ENCODE peak calls at places on chromosome 12, in ten cellular contexts. R is uterus; G is NCI-H146; J is fibroblast of pulmonary artery; Q is activated naive CD4-positive, alpha-beta T cell; B is brain microvascular endothelial cell; L is effector memory CD8-positive, alpha-beta T cell; X is hepatocyte; Y is dorsolateral prefrontal cortex; F is naive B cell. W is an unnamed sample.

GRCh38 chr12:47616440-47616839 is 89.4 kb downstream of the RPAP3 start:
- DNase-seq in R (no peak), G (no peak), J (peak; percentile 13), Q (no peak), B (no peak), L (no peak), X (no peak), Y (no peak), F (no peak), W (no peak)

GRCh38 chr12:10082057-10082874 is 16.5 kb downstream of the CLEC1A start:
- DNase-seq in R (no peak), G (peak; percentile 14), J (no peak), Q (no peak), B (no peak), L (no peak), X (no peak), Y (no peak), F (no peak), W (no peak)

GRCh38 chr12:121017966-121018491 is 1.7 kb upstream of the C12orf43 start:
- DNase-seq in R (no peak), G (no peak), J (no peak), Q (no peak), B (no peak), L (no peak), X (no peak), Y (no peak), F (no peak), W (no peak)

GRCh38 chr12:68565391-68565903 is 45.3 kb upstream of the RAP1B start:
- DNase-seq in R (no peak), G (no peak), J (peak; percentile 64), Q (no peak), B (peak; percentile 75), L (no peak), X (peak; percentile 44), Y (no peak), F (no peak), W (peak; percentile 18)

GRCh38 chr12:107448198-107448597 is 237.4 kb upstream of the PWP1 start:
- DNase-seq in R (no peak), G (peak; percentile 32), J (peak; percentile 16), Q (no peak), B (peak; percentile 18), L (no peak), X (no peak), Y (no peak), F (no peak), W (peak; percentile 23)

GRCh38 chr12:127175361-127175760 is 1091.6 kb upstream of the TMEM132C start:
- DNase-seq in R (no peak), G (no peak), J (no peak), Q (no peak), B (no peak), L (no peak), X (no peak), Y (no peak), F (no peak), W (no peak)

GRCh38 chr12:4526923-4527546 is 11.7 kb upstream of the RAD51AP1 start:
- DNase-seq in R (no peak), G (no peak), J (peak; percentile 39), Q (no peak), B (no peak), L (no peak), X (no peak), Y (no peak), F (no peak), W (peak; percentile 17)

GRCh38 chr12:12719496-12719895 is 2.3 kb downstream of the CDKN1B start:
- DNase-seq in R (no peak), G (no peak), J (no peak), Q (no peak), B (no peak), L (no peak), X (no peak), Y (no peak), F (peak; percentile 35), W (no peak)

GRCh38 chr12:100827901-100828520 is 33.4 kb downstream of the ANO4 start:
- DNase-seq in R (no peak), G (peak; percentile 72), J (peak; percentile 72), Q (no peak), B (no peak), L (no peak), X (peak; percentile 49), Y (no peak), F (no peak), W (peak; percentile 67)

GRCh38 chr12:11059041-11059440 is 3.1 kb downstream of the TAS2R46 start:
- DNase-seq in R (no peak), G (no peak), J (no peak), Q (no peak), B (no peak), L (no peak), X (no peak), Y (no peak), F (no peak), W (no peak)

GRCh38 chr12:47820631-47821345 is 1.1 kb upstream of the HDAC7 start:
- DNase-seq in R (peak; percentile 88), G (peak; percentile 11), J (peak; percentile 98), Q (no peak), B (peak; percentile 95), L (no peak), X (peak; percentile 92), Y (no peak), F (no peak), W (peak; percentile 94)

GRCh38 chr12:47964102-47964723 is 817 bp downstream of the TMEM106C start:
- DNase-seq in R (no peak), G (peak; percentile 53), J (no peak), Q (no peak), B (no peak), L (no peak), X (peak; percentile 46), Y (no peak), F (no peak), W (peak; percentile 32)

GRCh38 chr12:52763991-52764390 is 13.2 kb downstream of the KRT76 start:
- DNase-seq in R (no peak), G (no peak), J (no peak), Q (no peak), B (no peak), L (no peak), X (no peak), Y (no peak), F (no peak), W (no peak)

GRCh38 chr12:79634957-79635471 is 55.8 kb downstream of the PAWR start:
- DNase-seq in R (no peak), G (no peak), J (peak; percentile 16), Q (no peak), B (peak; percentile 19), L (no peak), X (no peak), Y (no peak), F (no peak), W (peak; percentile 48)

GRCh38 chr12:8950702-8951478 is 1.4 kb upstream of the M6PR start:
- DNase-seq in R (no peak), G (no peak), J (no peak), Q (no peak), B (no peak), L (peak; percentile 24), X (no peak), Y (no peak), F (no peak), W (no peak)

GRCh38 chr12:72272731-72273498 is 745 bp downstream of the TRHDE start:
- DNase-seq in R (peak; percentile 21), G (peak; percentile 13), J (peak; percentile 4), Q (no peak), B (no peak), L (no peak), X (peak; percentile 56), Y (no peak), F (no peak), W (peak; percentile 54)